ENCODE peak calls at places on chromosomes 12 and 14, in seven cellular contexts. V is Calu3; M is GM23338; R is B cell; J is breast epithelium; S is activated CD8-positive, alpha-beta T cell treated with anti-CD3 and anti-CD28 coated beads for 36 hours; E is GM12865. H is an unnamed sample.

GRCh38 chr12:77042834-77043233 is 22.5 kb downstream of the E2F7 start:
- DNase-seq in J (no peak), R (no peak), E (no peak), M (no peak), S (no peak), V (no peak), H (no peak)

GRCh38 chr12:11861864-11862600 is 208.7 kb upstream of the BCL2L14 start:
- DNase-seq in M (no peak), J (no peak), V (no peak), S (no peak), E (no peak), R (no peak), H (no peak)

GRCh38 chr14:87461704-87462103 is 531.3 kb downstream of the GALC start:
- DNase-seq in R (no peak), S (no peak), M (no peak), V (no peak), E (no peak), J (no peak), H (no peak)

GRCh38 chr14:57962293-57962996 is 96.6 kb upstream of the SLC35F4 start:
- DNase-seq in V (no peak), S (no peak), E (no peak), R (no peak), M (peak), J (no peak), H (no peak)

GRCh38 chr12:16350682-16351081 is 3.2 kb downstream of the MGST1 start:
- DNase-seq in E (no peak), J (peak), V (peak), R (no peak), M (no peak), S (no peak), H (no peak)

GRCh38 chr12:46439793-46440511 is 67.4 kb upstream of the SLC38A2 start:
- DNase-seq in E (no peak), M (no peak), J (no peak), R (no peak), S (no peak), V (no peak), H (no peak)

GRCh38 chr14:53389207-53389606 is 236.1 kb upstream of the DDHD1 start:
- DNase-seq in J (no peak), M (no peak), S (no peak), V (no peak), E (no peak), R (no peak), H (no peak)

GRCh38 chr12:28463396-28463795 is 273.1 kb downstream of the CCDC91 start:
- DNase-seq in S (no peak), E (no peak), R (no peak), V (no peak), J (no peak), M (no peak), H (no peak)

GRCh38 chr12:51183816-51184215 is 10.9 kb upstream of the TFCP2 start:
- DNase-seq in S (no peak), M (peak), V (no peak), J (no peak), R (no peak), E (no peak), H (no peak)

GRCh38 chr12:50234347-50234746 is 49.0 kb downstream of the LIMA1 start:
- DNase-seq in M (peak), J (no peak), V (peak), R (no peak), E (peak), S (peak), H (no peak)

GRCh38 chr12:32466187-32466586 is 66.8 kb downstream of the FGD4 start:
- DNase-seq in S (no peak), M (no peak), R (no peak), V (no peak), E (no peak), J (no peak), H (no peak)

GRCh38 chr14:30223966-30224365 is 296.3 kb upstream of the PRKD1 start:
- DNase-seq in R (no peak), V (peak), E (no peak), S (no peak), J (peak), M (no peak), H (no peak)

GRCh38 chr14:105301103-105301914 is 508 bp upstream of the BRF1 start:
- DNase-seq in E (peak), R (peak), S (peak), V (peak), J (peak), M (peak), H (peak)

GRCh38 chr12:75706786-75707605 is 195.6 kb upstream of the KRR1 start:
- DNase-seq in E (no peak), V (no peak), M (no peak), S (no peak), J (no peak), R (no peak), H (no peak)

GRCh38 chr14:73747386-73748211 is 33.4 kb upstream of the PNMA1 start:
- DNase-seq in M (no peak), S (no peak), J (no peak), R (no peak), E (peak), V (no peak), H (no peak)

GRCh38 chr12:106097011-106097410 is 41.7 kb downstream of the NUAK1 start:
- DNase-seq in J (no peak), S (no peak), V (no peak), M (no peak), R (no peak), E (no peak), H (no peak)

GRCh38 chr14:75069021-75069810 is at the start of gene ZC2HC1C:
- DNase-seq in V (peak), J (peak), M (peak), S (peak), E (peak), R (peak), H (peak)

GRCh38 chr12:74043343-74043742 is 494.3 kb upstream of the ATXN7L3B start:
- DNase-seq in J (no peak), S (no peak), M (peak), E (no peak), V (peak), R (no peak), H (no peak)

GRCh38 chr12:50627491-50627890 is 122.7 kb downstream of the DIP2B start:
- DNase-seq in S (no peak), V (no peak), J (no peak), M (no peak), R (no peak), E (no peak), H (no peak)

GRCh38 chr12:24255920-24256635 is 306.6 kb upstream of the SOX5 start:
- DNase-seq in J (no peak), M (peak), E (no peak), V (no peak), S (no peak), R (no peak), H (no peak)

GRCh38 chr14:31578266-31578665 is 17.1 kb downstream of the NUBPL start:
- DNase-seq in J (no peak), V (no peak), R (no peak), S (no peak), M (no peak), E (no peak), H (no peak)

GRCh38 chr12:96473394-96474093 is 15.8 kb upstream of the CFAP54 start:
- DNase-seq in E (no peak), M (no peak), V (no peak), R (no peak), S (peak), J (no peak), H (no peak)

DNA sequence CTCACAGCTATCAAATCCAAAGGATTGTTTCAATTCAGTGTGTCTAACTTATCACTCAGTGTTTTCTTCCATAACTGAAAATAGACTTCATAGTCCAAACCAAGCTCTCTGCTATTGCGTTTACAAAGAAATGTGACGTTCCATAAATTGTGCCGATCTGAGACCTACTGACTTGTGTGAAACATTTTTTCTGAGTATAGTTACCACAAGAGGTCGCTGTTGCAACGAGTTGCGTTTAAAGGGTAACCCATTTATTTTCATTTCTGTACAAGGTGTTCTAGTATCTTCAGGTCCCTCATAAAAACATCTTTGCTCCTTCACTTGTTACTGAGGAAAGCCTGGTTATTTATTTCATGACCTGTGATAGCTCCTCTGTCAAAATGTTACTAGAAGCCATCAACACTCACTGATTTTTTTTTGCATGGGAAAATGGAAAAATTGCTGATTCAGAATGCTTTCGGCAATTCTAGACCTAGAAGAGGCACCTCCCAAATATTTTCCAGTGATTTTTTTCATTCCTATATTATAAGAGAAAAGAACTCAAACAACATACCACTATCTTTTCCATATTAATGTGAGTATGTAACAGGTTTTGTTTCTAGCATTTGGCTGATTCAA is 60.9 kb upstream of the OR4E1 start:
- DNase-seq in E (peak), R (peak), J (no peak), S (peak), V (peak), M (peak), H (no peak)
- TF ChIP-seq CTCF in E (peak), R (peak), J (no peak), S (peak), V (peak), M (peak), H (peak)

DNA sequence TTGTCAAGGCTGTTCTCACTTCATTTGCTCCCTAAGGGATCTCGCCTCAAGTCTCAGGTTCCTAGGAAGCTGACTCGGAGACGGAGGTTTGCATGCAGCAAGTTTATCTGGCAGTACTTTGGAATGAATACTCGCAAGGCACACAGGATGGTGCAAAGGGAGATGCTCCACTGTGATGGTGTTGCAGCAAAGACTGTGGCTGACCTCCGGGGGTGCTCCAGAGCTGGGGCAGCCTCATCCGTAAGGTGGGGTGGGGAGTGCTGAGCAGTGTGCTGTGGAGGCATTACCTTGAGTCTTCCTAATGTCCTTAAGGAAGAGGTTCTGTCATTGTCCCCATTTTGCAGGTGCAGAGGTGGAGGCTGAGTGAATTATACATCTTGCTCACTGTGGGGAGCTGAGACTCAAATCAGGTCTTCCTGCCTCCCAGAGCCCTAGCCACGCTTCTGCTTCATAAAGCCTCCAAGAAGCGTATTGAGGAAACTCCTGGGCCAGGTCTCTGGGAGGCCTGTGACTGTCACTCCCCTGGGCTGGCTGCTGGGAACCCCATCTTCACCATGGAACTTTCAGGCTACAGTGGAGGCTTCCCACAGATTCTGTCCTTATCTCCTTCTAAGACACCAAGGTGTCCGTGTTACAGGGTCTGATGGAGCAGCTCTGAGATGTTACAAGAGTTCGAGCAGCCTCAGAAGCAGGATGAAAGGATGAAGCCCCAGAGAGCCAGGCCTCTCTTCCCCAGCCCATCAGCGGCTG is 39.5 kb downstream of the GALNT16 start:
- DNase-seq in J (no peak), R (no peak), S (peak), M (peak), V (peak), E (peak), H (no peak)
- TF ChIP-seq CTCF in J (no peak), R (no peak), S (no peak), M (peak), V (no peak), E (peak), H (peak)

GRCh38 chr14:91649930-91650329 is 82.0 kb downstream of the CATSPERB start:
- DNase-seq in R (peak), M (peak), E (peak), J (no peak), V (peak), S (peak), H (no peak)
- TF ChIP-seq CTCF in R (peak), M (peak), E (peak), J (no peak), V (peak), S (peak), H (peak)

GRCh38 chr14:59510001-59510400 is 25.7 kb downstream of the JKAMP start:
- DNase-seq in R (no peak), E (no peak), V (no peak), M (no peak), J (no peak), S (no peak), H (no peak)

GRCh38 chr14:59510957-59511356 is 26.6 kb downstream of the JKAMP start:
- DNase-seq in V (no peak), R (no peak), S (no peak), M (no peak), E (no peak), J (no peak), H (no peak)

GRCh38 chr14:59509101-59509500 is 24.8 kb downstream of the JKAMP start:
- DNase-seq in R (no peak), J (no peak), S (no peak), M (no peak), E (no peak), V (no peak), H (no peak)

GRCh38 chr14:59507752-59508103 is 23.4 kb downstream of the JKAMP start:
- DNase-seq in S (no peak), M (peak), R (no peak), E (no peak), V (no peak), J (no peak), H (no peak)

DNA sequence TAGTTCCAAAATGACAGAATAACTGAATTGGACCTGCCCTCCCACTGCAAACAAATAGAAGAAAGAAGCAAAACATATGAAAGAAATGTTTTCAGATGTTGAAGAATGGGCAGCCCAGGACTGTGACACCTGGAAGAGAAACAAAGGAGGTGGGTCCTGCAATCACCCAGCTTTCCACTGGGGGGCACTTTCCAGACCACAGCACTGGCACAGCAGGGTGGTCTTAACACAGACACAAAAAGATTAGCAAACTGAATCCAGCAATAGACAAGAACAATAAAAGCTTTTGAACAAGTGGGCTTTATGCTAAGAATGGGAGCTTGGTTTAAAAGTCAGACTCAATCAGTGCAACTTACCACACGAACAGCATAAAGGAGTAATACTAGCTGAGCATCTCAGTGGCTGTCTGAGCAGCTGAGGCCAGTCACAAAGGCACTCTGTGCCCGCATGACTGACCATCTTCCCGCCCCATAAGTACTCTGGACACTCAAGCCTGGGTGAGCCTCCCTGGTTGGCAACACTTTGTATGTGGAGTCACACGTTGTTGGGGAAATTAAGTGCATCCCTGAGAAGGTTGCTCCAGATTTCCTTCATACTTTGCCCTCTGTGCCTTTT is 27.7 kb downstream of the JKAMP start:
- DNase-seq in E (peak), M (peak), S (peak), R (peak), V (peak), J (no peak), H (no peak)
- TF ChIP-seq CTCF in E (peak), M (peak), S (peak), R (peak), V (no peak), J (no peak), H (peak)

H was measured in GM06990.